ENCODE peak calls at places on chromosome 6, in ten cellular contexts. One of them, this sample, is unnamed.
A peak's percentile ranks its signal among the peaks of the same experiment; 100 is the strongest.

GRCh38 chr6:46862381-46862780 is 59.4 kb downstream of the ADGRF5 start:
- DNase-seq in A549: no peak
- DNase-seq in AG04450: no peak
- DNase-seq in iPS DF 6.9: no peak
- DNase-seq in breast epithelium: no peak
- DNase-seq in astrocyte: no peak
- DNase-seq in upper lobe of right lung: no peak
- DNase-seq in right lobe of liver: no peak
- DNase-seq in CD4-positive, alpha-beta memory T cell: no peak
- DNase-seq in IMR-90: no peak
- DNase-seq in this sample: no peak

GRCh38 chr6:34104186-34104585 is 41.7 kb downstream of the GRM4 start:
- DNase-seq in right lobe of liver: no peak
- DNase-seq in IMR-90: no peak
- DNase-seq in breast epithelium: no peak
- DNase-seq in AG04450: no peak
- DNase-seq in A549: no peak
- DNase-seq in astrocyte: no peak
- DNase-seq in upper lobe of right lung: no peak
- DNase-seq in iPS DF 6.9: no peak
- DNase-seq in CD4-positive, alpha-beta memory T cell: no peak
- DNase-seq in this sample: no peak

GRCh38 chr6:116779569-116780164 is 14.1 kb upstream of the FAM162B start:
- DNase-seq in upper lobe of right lung: no peak
- DNase-seq in AG04450: no peak
- DNase-seq in right lobe of liver: no peak
- DNase-seq in A549: peak; percentile 6
- DNase-seq in breast epithelium: no peak
- DNase-seq in astrocyte: peak; percentile 15
- DNase-seq in CD4-positive, alpha-beta memory T cell: no peak
- DNase-seq in iPS DF 6.9: no peak
- DNase-seq in IMR-90: peak; percentile 36
- DNase-seq in this sample: peak; percentile 48

GRCh38 chr6:112227411-112227810 is 27.0 kb downstream of the LAMA4 start:
- DNase-seq in right lobe of liver: no peak
- DNase-seq in CD4-positive, alpha-beta memory T cell: no peak
- DNase-seq in astrocyte: no peak
- DNase-seq in AG04450: no peak
- DNase-seq in A549: no peak
- DNase-seq in breast epithelium: no peak
- DNase-seq in IMR-90: peak; percentile 31
- DNase-seq in iPS DF 6.9: no peak
- DNase-seq in upper lobe of right lung: no peak
- DNase-seq in this sample: no peak

GRCh38 chr6:111799576-111800467 is 73.4 kb downstream of the FYN start:
- DNase-seq in upper lobe of right lung: no peak
- DNase-seq in AG04450: no peak
- DNase-seq in breast epithelium: no peak
- DNase-seq in A549: no peak
- DNase-seq in iPS DF 6.9: no peak
- DNase-seq in IMR-90: peak; percentile 36
- DNase-seq in CD4-positive, alpha-beta memory T cell: no peak
- DNase-seq in right lobe of liver: no peak
- DNase-seq in astrocyte: no peak
- DNase-seq in this sample: no peak

GRCh38 chr6:123323419-123324329 is 313.1 kb downstream of the TRDN start:
- DNase-seq in upper lobe of right lung: no peak
- DNase-seq in astrocyte: peak; percentile 9
- DNase-seq in AG04450: no peak
- DNase-seq in right lobe of liver: peak; percentile 52
- DNase-seq in CD4-positive, alpha-beta memory T cell: no peak
- DNase-seq in iPS DF 6.9: no peak
- DNase-seq in breast epithelium: no peak
- DNase-seq in A549: no peak
- DNase-seq in IMR-90: no peak
- DNase-seq in this sample: peak; percentile 78

GRCh38 chr6:124226396-124226795 is 422.7 kb downstream of the NKAIN2 start:
- DNase-seq in upper lobe of right lung: no peak
- DNase-seq in breast epithelium: no peak
- DNase-seq in AG04450: no peak
- DNase-seq in A549: no peak
- DNase-seq in right lobe of liver: no peak
- DNase-seq in CD4-positive, alpha-beta memory T cell: no peak
- DNase-seq in astrocyte: peak; percentile 65
- DNase-seq in iPS DF 6.9: no peak
- DNase-seq in IMR-90: no peak
- DNase-seq in this sample: no peak

GRCh38 chr6:115091461-115091860 is 748.6 kb upstream of the HS3ST5 start:
- DNase-seq in breast epithelium: no peak
- DNase-seq in AG04450: no peak
- DNase-seq in A549: no peak
- DNase-seq in upper lobe of right lung: no peak
- DNase-seq in right lobe of liver: no peak
- DNase-seq in iPS DF 6.9: no peak
- DNase-seq in IMR-90: no peak
- DNase-seq in CD4-positive, alpha-beta memory T cell: no peak
- DNase-seq in astrocyte: no peak
- DNase-seq in this sample: no peak

GRCh38 chr6:34460796-34461507 is 4.9 kb upstream of the PACSIN1 start:
- DNase-seq in upper lobe of right lung: no peak
- DNase-seq in iPS DF 6.9: no peak
- DNase-seq in astrocyte: no peak
- DNase-seq in breast epithelium: no peak
- DNase-seq in CD4-positive, alpha-beta memory T cell: no peak
- DNase-seq in right lobe of liver: no peak
- DNase-seq in A549: no peak
- DNase-seq in AG04450: no peak
- DNase-seq in IMR-90: no peak
- DNase-seq in this sample: no peak

DNA sequence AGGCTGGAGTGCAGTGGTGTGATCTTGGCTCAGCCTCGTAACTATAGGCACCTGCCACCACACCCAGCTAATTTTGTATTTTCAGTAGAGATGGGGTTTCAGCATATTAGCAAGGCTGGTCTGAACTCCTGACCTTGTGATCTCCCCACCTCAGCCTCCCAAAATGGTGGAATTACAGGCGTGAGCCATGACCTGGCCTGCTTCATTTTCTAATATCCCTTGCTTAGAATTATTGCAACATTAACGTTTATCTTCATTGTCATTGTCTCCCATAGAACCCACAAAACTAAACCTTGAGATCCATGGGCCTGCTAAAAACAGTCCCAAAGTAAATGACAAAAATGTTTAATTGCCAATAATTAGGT is 6.1 kb downstream of the EEF1A1 start:
- DNase-seq in iPS DF 6.9: no peak
- DNase-seq in A549: no peak
- DNase-seq in right lobe of liver: no peak
- DNase-seq in AG04450: no peak
- DNase-seq in breast epithelium: no peak
- DNase-seq in upper lobe of right lung: no peak
- DNase-seq in IMR-90: peak; percentile 34
- DNase-seq in CD4-positive, alpha-beta memory T cell: no peak
- DNase-seq in astrocyte: no peak
- DNase-seq in this sample: no peak
- H3K27ac ChIP-seq in iPS DF 6.9: no peak overlapping the region
- H3K27ac ChIP-seq in A549: no peak overlapping the region
- H3K27ac ChIP-seq in right lobe of liver: no peak overlapping the region
- H3K27ac ChIP-seq in AG04450: peak overlapping the region; percentile 39
- H3K27ac ChIP-seq in breast epithelium: peak overlapping the region; percentile 40
- H3K27ac ChIP-seq in upper lobe of right lung: no peak overlapping the region
- H3K27ac ChIP-seq in IMR-90: no peak overlapping the region
- H3K27ac ChIP-seq in CD4-positive, alpha-beta memory T cell: peak overlapping the region; percentile 31
- H3K27ac ChIP-seq in astrocyte: peak overlapping the region; percentile 1
- H3K27ac ChIP-seq in this sample: peak overlapping the region; percentile 83

DNA sequence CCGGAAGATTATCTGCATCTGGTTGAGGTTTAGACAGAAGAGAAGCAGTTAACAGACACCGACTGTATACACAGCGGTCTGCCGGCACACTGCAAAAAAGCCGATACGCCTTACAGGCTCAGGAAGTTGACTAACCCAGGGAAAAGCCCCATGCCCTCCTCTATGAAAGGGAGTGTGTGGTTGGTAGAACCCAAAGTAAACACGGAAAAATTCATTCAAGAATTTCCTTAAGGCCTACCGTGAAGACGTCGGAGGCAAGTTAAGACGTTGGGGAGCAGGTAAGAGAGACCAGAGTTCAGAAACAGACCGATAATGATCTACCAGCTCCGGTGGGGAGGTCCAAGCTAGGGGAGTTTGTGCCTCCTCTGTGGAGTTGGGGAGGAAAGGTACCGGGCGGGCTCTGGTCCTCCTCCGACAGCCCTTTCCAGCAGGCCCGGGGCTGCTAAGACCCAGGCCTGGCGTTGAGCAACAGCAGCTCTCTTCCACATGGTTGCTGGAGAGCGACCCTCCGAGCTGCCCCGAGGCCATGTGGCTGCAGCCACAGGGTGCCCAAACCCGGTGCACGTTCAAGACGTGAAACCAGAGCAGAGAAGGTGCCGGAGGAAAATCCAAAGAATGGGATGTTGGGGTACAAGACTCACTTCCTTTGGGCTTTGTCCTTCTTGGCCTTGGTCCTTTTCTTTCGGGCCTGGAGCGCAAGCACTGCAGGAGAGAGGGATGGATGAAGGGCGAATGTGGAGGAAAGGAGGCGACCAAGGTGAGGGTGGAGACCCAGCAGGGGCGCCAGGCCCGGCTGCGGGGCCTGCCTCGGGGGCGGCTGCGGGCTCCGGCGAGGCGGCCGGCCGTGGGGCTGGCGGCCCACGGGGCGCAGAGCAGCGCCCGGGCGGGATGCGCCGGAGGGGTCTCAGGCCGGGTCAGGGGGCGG is 809 bp downstream of the SRPK1 start:
- DNase-seq in AG04450: no peak
- DNase-seq in iPS DF 6.9: no peak
- DNase-seq in breast epithelium: no peak
- DNase-seq in IMR-90: peak; percentile 78
- DNase-seq in right lobe of liver: no peak
- DNase-seq in upper lobe of right lung: peak; percentile 66
- DNase-seq in astrocyte: peak; percentile 63
- DNase-seq in CD4-positive, alpha-beta memory T cell: peak; percentile 47
- DNase-seq in A549: no peak
- DNase-seq in this sample: no peak
- H3K27ac ChIP-seq in AG04450: peak overlapping the region; percentile 52
- H3K27ac ChIP-seq in iPS DF 6.9: no peak overlapping the region
- H3K27ac ChIP-seq in breast epithelium: peak overlapping the region; percentile 86
- H3K27ac ChIP-seq in IMR-90: peak overlapping the region; percentile 36
- H3K27ac ChIP-seq in right lobe of liver: peak overlapping the region; percentile 46
- H3K27ac ChIP-seq in upper lobe of right lung: peak overlapping the region; percentile 73
- H3K27ac ChIP-seq in astrocyte: peak overlapping the region; percentile 70
- H3K27ac ChIP-seq in CD4-positive, alpha-beta memory T cell: peak overlapping the region; percentile 68
- H3K27ac ChIP-seq in A549: peak overlapping the region; percentile 82
- H3K27ac ChIP-seq in this sample: no peak overlapping the region

DNA sequence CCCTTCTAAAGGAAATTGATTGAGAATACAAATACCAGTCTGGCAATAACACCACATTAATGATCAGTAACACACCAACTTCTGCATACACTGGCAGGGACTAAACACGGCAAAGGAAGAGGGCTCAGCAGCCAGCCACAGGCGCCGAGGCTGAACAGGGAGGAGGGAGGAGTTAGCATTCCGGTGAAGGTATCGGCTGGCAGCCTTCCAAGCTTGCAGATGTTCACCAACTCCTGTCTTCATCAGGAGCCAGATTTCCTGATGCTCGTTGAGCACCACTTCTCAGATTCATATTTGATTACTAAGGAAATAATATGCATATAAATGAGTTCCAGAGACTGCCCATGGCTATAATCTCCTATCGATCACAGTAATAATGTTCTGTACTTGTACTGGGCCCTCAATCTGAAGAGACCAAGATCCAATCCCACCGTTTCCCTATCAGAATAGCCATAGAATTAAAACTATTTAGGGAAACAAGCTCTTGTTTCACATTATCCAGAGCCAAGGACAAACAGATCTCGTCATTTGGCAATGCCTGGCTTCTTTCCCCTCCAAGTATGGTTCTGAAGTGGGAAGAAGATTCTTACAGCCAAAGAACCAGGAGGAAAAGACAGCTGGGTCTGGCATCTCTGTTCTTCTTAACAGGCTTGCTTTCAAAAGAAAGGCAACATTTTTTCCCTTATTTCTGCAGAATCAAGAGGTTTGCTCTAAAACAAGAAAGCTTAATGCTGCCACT is 42.2 kb downstream of the GFOD1 start:
- DNase-seq in right lobe of liver: peak; percentile 74
- DNase-seq in astrocyte: peak; percentile 26
- DNase-seq in CD4-positive, alpha-beta memory T cell: no peak
- DNase-seq in AG04450: no peak
- DNase-seq in iPS DF 6.9: no peak
- DNase-seq in upper lobe of right lung: no peak
- DNase-seq in A549: no peak
- DNase-seq in breast epithelium: peak; percentile 63
- DNase-seq in IMR-90: peak; percentile 64
- DNase-seq in this sample: peak; percentile 53
- H3K27ac ChIP-seq in right lobe of liver: no peak overlapping the region
- H3K27ac ChIP-seq in astrocyte: no peak overlapping the region
- H3K27ac ChIP-seq in CD4-positive, alpha-beta memory T cell: no peak overlapping the region
- H3K27ac ChIP-seq in AG04450: no peak overlapping the region
- H3K27ac ChIP-seq in iPS DF 6.9: no peak overlapping the region
- H3K27ac ChIP-seq in upper lobe of right lung: peak overlapping the region; percentile 60
- H3K27ac ChIP-seq in A549: no peak overlapping the region
- H3K27ac ChIP-seq in breast epithelium: peak overlapping the region; percentile 57
- H3K27ac ChIP-seq in IMR-90: peak overlapping the region; percentile 48
- H3K27ac ChIP-seq in this sample: peak overlapping the region; percentile 44

GRCh38 chr6:37261198-37261597 is 3.3 kb upstream of the TMEM217 start:
- DNase-seq in CD4-positive, alpha-beta memory T cell: no peak
- DNase-seq in IMR-90: no peak
- DNase-seq in breast epithelium: no peak
- DNase-seq in astrocyte: no peak
- DNase-seq in right lobe of liver: peak; percentile 65
- DNase-seq in A549: no peak
- DNase-seq in AG04450: no peak
- DNase-seq in iPS DF 6.9: no peak
- DNase-seq in upper lobe of right lung: no peak
- DNase-seq in this sample: no peak

GRCh38 chr6:37262446-37263026 is 4.6 kb upstream of the TMEM217 start:
- DNase-seq in CD4-positive, alpha-beta memory T cell: no peak
- DNase-seq in iPS DF 6.9: no peak
- DNase-seq in IMR-90: no peak
- DNase-seq in astrocyte: no peak
- DNase-seq in right lobe of liver: no peak
- DNase-seq in upper lobe of right lung: no peak
- DNase-seq in A549: no peak
- DNase-seq in breast epithelium: no peak
- DNase-seq in AG04450: no peak
- DNase-seq in this sample: no peak

GRCh38 chr6:37269105-37269504 is 11.2 kb upstream of the TMEM217 start:
- DNase-seq in upper lobe of right lung: no peak
- DNase-seq in iPS DF 6.9: no peak
- DNase-seq in AG04450: no peak
- DNase-seq in right lobe of liver: no peak
- DNase-seq in A549: no peak
- DNase-seq in IMR-90: no peak
- DNase-seq in CD4-positive, alpha-beta memory T cell: no peak
- DNase-seq in astrocyte: no peak
- DNase-seq in breast epithelium: no peak
- DNase-seq in this sample: no peak

GRCh38 chr6:37265876-37266275 is 7.9 kb upstream of the TMEM217 start:
- DNase-seq in IMR-90: no peak
- DNase-seq in iPS DF 6.9: no peak
- DNase-seq in AG04450: no peak
- DNase-seq in right lobe of liver: no peak
- DNase-seq in astrocyte: no peak
- DNase-seq in A549: no peak
- DNase-seq in CD4-positive, alpha-beta memory T cell: no peak
- DNase-seq in breast epithelium: no peak
- DNase-seq in upper lobe of right lung: no peak
- DNase-seq in this sample: peak; percentile 76

GRCh38 chr6:37265031-37265430 is 7.1 kb upstream of the TMEM217 start:
- DNase-seq in AG04450: no peak
- DNase-seq in breast epithelium: no peak
- DNase-seq in astrocyte: no peak
- DNase-seq in IMR-90: no peak
- DNase-seq in CD4-positive, alpha-beta memory T cell: no peak
- DNase-seq in iPS DF 6.9: no peak
- DNase-seq in right lobe of liver: no peak
- DNase-seq in A549: no peak
- DNase-seq in upper lobe of right lung: no peak
- DNase-seq in this sample: no peak
- H3K27ac ChIP-seq in AG04450: no peak overlapping the region
- H3K27ac ChIP-seq in breast epithelium: no peak overlapping the region
- H3K27ac ChIP-seq in astrocyte: no peak overlapping the region
- H3K27ac ChIP-seq in IMR-90: no peak overlapping the region
- H3K27ac ChIP-seq in CD4-positive, alpha-beta memory T cell: no peak overlapping the region
- H3K27ac ChIP-seq in iPS DF 6.9: no peak overlapping the region
- H3K27ac ChIP-seq in right lobe of liver: no peak overlapping the region
- H3K27ac ChIP-seq in A549: no peak overlapping the region
- H3K27ac ChIP-seq in upper lobe of right lung: no peak overlapping the region
- H3K27ac ChIP-seq in this sample: peak overlapping the region; percentile 89

This sample was measured in SK-N-MC.